ENCODE peak calls at places on chromosomes 1 and 21, in six cellular contexts. One of them, this sample, is unnamed.

GRCh38 chr1:43303477-43304286 is 2.9 kb downstream of the TIE1 start:
- DNase-seq in osteoblast: peak; percentile 57
- DNase-seq in mesenchymal stem cell: no peak
- DNase-seq in uterus: no peak
- DNase-seq in stomach: no peak
- DNase-seq in brain microvascular endothelial cell: no peak
- DNase-seq in this sample: peak; percentile 42

GRCh38 chr1:198934901-198935301 is 296.1 kb downstream of the PTPRC start:
- DNase-seq in osteoblast: no peak
- DNase-seq in mesenchymal stem cell: peak; percentile 78
- DNase-seq in uterus: no peak
- DNase-seq in stomach: no peak
- DNase-seq in brain microvascular endothelial cell: peak; percentile 43
- DNase-seq in this sample: no peak

GRCh38 chr1:214993419-214993818 is 89.1 kb upstream of the KCNK2 start:
- DNase-seq in osteoblast: no peak
- DNase-seq in mesenchymal stem cell: no peak
- DNase-seq in uterus: no peak
- DNase-seq in stomach: no peak
- DNase-seq in brain microvascular endothelial cell: no peak
- DNase-seq in this sample: no peak

GRCh38 chr1:66085600-66085999 is 292.9 kb downstream of the PDE4B start:
- DNase-seq in osteoblast: no peak
- DNase-seq in mesenchymal stem cell: no peak
- DNase-seq in uterus: no peak
- DNase-seq in stomach: no peak
- DNase-seq in brain microvascular endothelial cell: no peak
- DNase-seq in this sample: no peak

GRCh38 chr1:115726161-115726560 is 42.4 kb downstream of the CASQ2 start:
- DNase-seq in osteoblast: no peak
- DNase-seq in mesenchymal stem cell: peak; percentile 52
- DNase-seq in uterus: no peak
- DNase-seq in stomach: no peak
- DNase-seq in brain microvascular endothelial cell: no peak
- DNase-seq in this sample: no peak

GRCh38 chr1:192918259-192918658 is 109.4 kb downstream of the RGS2 start:
- DNase-seq in osteoblast: no peak
- DNase-seq in mesenchymal stem cell: no peak
- DNase-seq in uterus: no peak
- DNase-seq in stomach: no peak
- DNase-seq in brain microvascular endothelial cell: no peak
- DNase-seq in this sample: no peak

GRCh38 chr1:29517251-29518080 is 281.1 kb downstream of the PTPRU start:
- DNase-seq in osteoblast: no peak
- DNase-seq in mesenchymal stem cell: no peak
- DNase-seq in uterus: no peak
- DNase-seq in stomach: peak; percentile 17
- DNase-seq in brain microvascular endothelial cell: no peak
- DNase-seq in this sample: no peak

GRCh38 chr1:244053831-244054230 is 2.7 kb downstream of the ZBTB18 start:
- DNase-seq in osteoblast: no peak
- DNase-seq in mesenchymal stem cell: no peak
- DNase-seq in uterus: no peak
- DNase-seq in stomach: no peak
- DNase-seq in brain microvascular endothelial cell: no peak
- DNase-seq in this sample: no peak

GRCh38 chr1:29896791-29897725 is 660.7 kb downstream of the PTPRU start:
- DNase-seq in osteoblast: no peak
- DNase-seq in mesenchymal stem cell: no peak
- DNase-seq in uterus: no peak
- DNase-seq in stomach: no peak
- DNase-seq in brain microvascular endothelial cell: no peak
- DNase-seq in this sample: no peak

GRCh38 chr1:40861227-40862003 is 748 bp downstream of the CITED4 start:
- DNase-seq in osteoblast: peak; percentile 95
- DNase-seq in mesenchymal stem cell: peak; percentile 60
- DNase-seq in uterus: no peak
- DNase-seq in stomach: peak; percentile 48
- DNase-seq in brain microvascular endothelial cell: no peak
- DNase-seq in this sample: peak; percentile 78

GRCh38 chr1:156247460-156248322 is at the start of gene PAQR6:
- DNase-seq in osteoblast: peak; percentile 84
- DNase-seq in mesenchymal stem cell: no peak
- DNase-seq in uterus: no peak
- DNase-seq in stomach: peak; percentile 58
- DNase-seq in brain microvascular endothelial cell: no peak
- DNase-seq in this sample: no peak

GRCh38 chr1:111082421-111083192 is 57.3 kb downstream of the DRAM2 start:
- DNase-seq in osteoblast: peak; percentile 18
- DNase-seq in mesenchymal stem cell: no peak
- DNase-seq in uterus: no peak
- DNase-seq in stomach: no peak
- DNase-seq in brain microvascular endothelial cell: no peak
- DNase-seq in this sample: no peak

GRCh38 chr1:29672955-29673507 is 436.7 kb downstream of the PTPRU start:
- DNase-seq in osteoblast: no peak
- DNase-seq in mesenchymal stem cell: no peak
- DNase-seq in uterus: no peak
- DNase-seq in stomach: peak; percentile 9
- DNase-seq in brain microvascular endothelial cell: no peak
- DNase-seq in this sample: peak; percentile 22

GRCh38 chr1:147479864-147480564 is 61.3 kb upstream of the BCL9 start:
- DNase-seq in osteoblast: no peak
- DNase-seq in mesenchymal stem cell: no peak
- DNase-seq in uterus: no peak
- DNase-seq in stomach: no peak
- DNase-seq in brain microvascular endothelial cell: no peak
- DNase-seq in this sample: no peak

GRCh38 chr1:182205378-182206022 is 144.0 kb upstream of the ZNF648 start:
- DNase-seq in osteoblast: no peak
- DNase-seq in mesenchymal stem cell: no peak
- DNase-seq in uterus: no peak
- DNase-seq in stomach: no peak
- DNase-seq in brain microvascular endothelial cell: no peak
- DNase-seq in this sample: no peak

GRCh38 chr21:30126575-30126974 is 40.0 kb downstream of the CLDN17 start:
- DNase-seq in osteoblast: no peak
- DNase-seq in mesenchymal stem cell: no peak
- DNase-seq in uterus: no peak
- DNase-seq in stomach: no peak
- DNase-seq in brain microvascular endothelial cell: no peak
- DNase-seq in this sample: no peak

GRCh38 chr1:183467687-183468086 is 4.6 kb upstream of the SMG7 start:
- DNase-seq in osteoblast: no peak
- DNase-seq in mesenchymal stem cell: no peak
- DNase-seq in uterus: no peak
- DNase-seq in stomach: no peak
- DNase-seq in brain microvascular endothelial cell: no peak
- DNase-seq in this sample: no peak

GRCh38 chr1:147736847-147737246 is 23.6 kb downstream of the GJA5 start:
- DNase-seq in osteoblast: no peak
- DNase-seq in mesenchymal stem cell: no peak
- DNase-seq in uterus: no peak
- DNase-seq in stomach: no peak
- DNase-seq in brain microvascular endothelial cell: no peak
- DNase-seq in this sample: no peak

GRCh38 chr1:27949027-27949426 is 10.7 kb upstream of the XKR8 start:
- DNase-seq in osteoblast: no peak
- DNase-seq in mesenchymal stem cell: no peak
- DNase-seq in uterus: no peak
- DNase-seq in stomach: no peak
- DNase-seq in brain microvascular endothelial cell: no peak
- DNase-seq in this sample: no peak

GRCh38 chr1:177274687-177275211 is 104.0 kb downstream of the BRINP2 start:
- DNase-seq in osteoblast: peak; percentile 58
- DNase-seq in mesenchymal stem cell: peak; percentile 38
- DNase-seq in uterus: peak; percentile 18
- DNase-seq in stomach: peak; percentile 47
- DNase-seq in brain microvascular endothelial cell: peak; percentile 21
- DNase-seq in this sample: peak; percentile 52

DNA sequence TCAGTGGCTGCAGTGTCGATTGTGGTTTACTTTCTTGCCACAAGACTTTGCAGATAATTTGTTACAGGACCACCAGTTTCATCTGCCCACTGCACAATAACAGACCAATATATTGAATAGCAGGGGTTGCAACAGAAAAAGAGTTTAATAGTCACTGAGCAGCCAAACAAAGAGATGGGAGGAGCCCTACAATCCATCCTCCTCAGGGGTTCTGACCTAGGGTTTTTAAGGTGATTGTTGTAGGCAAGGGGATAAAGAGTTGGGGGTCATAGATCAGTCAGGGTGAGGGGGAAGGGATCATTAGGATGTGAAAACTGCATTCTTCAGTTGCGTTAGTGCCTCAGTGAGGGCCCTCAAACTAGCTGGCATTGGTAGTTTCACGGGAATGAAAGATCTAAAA is 110.7 kb upstream of the OLFM3 start:
- DNase-seq in osteoblast: no peak
- DNase-seq in mesenchymal stem cell: no peak
- DNase-seq in uterus: no peak
- DNase-seq in stomach: no peak
- DNase-seq in brain microvascular endothelial cell: no peak
- DNase-seq in this sample: no peak
- H3K4me3 ChIP-seq in osteoblast: no peak overlapping the region
- H3K4me3 ChIP-seq in mesenchymal stem cell: no peak overlapping the region
- H3K4me3 ChIP-seq in uterus: no peak overlapping the region
- H3K4me3 ChIP-seq in stomach: no peak overlapping the region
- H3K4me3 ChIP-seq in brain microvascular endothelial cell: no peak overlapping the region
- H3K4me3 ChIP-seq in this sample: no peak overlapping the region

GRCh38 chr1:31033573-31033972 is 31.9 kb downstream of the PUM1 start:
- DNase-seq in osteoblast: no peak
- DNase-seq in mesenchymal stem cell: no peak
- DNase-seq in uterus: no peak
- DNase-seq in stomach: no peak
- DNase-seq in brain microvascular endothelial cell: no peak
- DNase-seq in this sample: no peak
- H3K27ac ChIP-seq in osteoblast: no peak overlapping the region
- H3K27ac ChIP-seq in mesenchymal stem cell: no peak overlapping the region
- H3K27ac ChIP-seq in uterus: no peak overlapping the region
- H3K27ac ChIP-seq in stomach: no peak overlapping the region
- H3K27ac ChIP-seq in brain microvascular endothelial cell: no peak overlapping the region
- H3K27ac ChIP-seq in this sample: no peak overlapping the region

GRCh38 chr1:62126595-62127290 is 67.9 kb upstream of the L1TD1 start:
- DNase-seq in osteoblast: no peak
- DNase-seq in mesenchymal stem cell: no peak
- DNase-seq in uterus: no peak
- DNase-seq in stomach: no peak
- DNase-seq in brain microvascular endothelial cell: no peak
- DNase-seq in this sample: no peak
- H3K36me3 ChIP-seq in osteoblast: no peaks in the 10 kb centered on the region
- H3K36me3 ChIP-seq in mesenchymal stem cell: no peaks in the 10 kb centered on the region
- H3K36me3 ChIP-seq in uterus: no peaks in the 10 kb centered on the region
- H3K36me3 ChIP-seq in stomach: peaks cover 25% of the 10 kb centered on the region
- H3K36me3 ChIP-seq in brain microvascular endothelial cell: no peaks in the 10 kb centered on the region
- H3K36me3 ChIP-seq in this sample: peaks cover 4% of the 10 kb centered on the region

GRCh38 chr1:69569983-69570755 is 2.4 kb downstream of the LRRC7 start:
- DNase-seq in osteoblast: peak; percentile 62
- DNase-seq in mesenchymal stem cell: peak; percentile 5
- DNase-seq in uterus: no peak
- DNase-seq in stomach: no peak
- DNase-seq in brain microvascular endothelial cell: peak; percentile 43
- DNase-seq in this sample: no peak
- H3K4me3 ChIP-seq in osteoblast: no peak overlapping the region
- H3K4me3 ChIP-seq in mesenchymal stem cell: peak overlapping the region; percentile 54
- H3K4me3 ChIP-seq in uterus: no peak overlapping the region
- H3K4me3 ChIP-seq in stomach: peak overlapping the region; percentile 54
- H3K4me3 ChIP-seq in brain microvascular endothelial cell: peak overlapping the region; percentile 36
- H3K4me3 ChIP-seq in this sample: no peak overlapping the region

GRCh38 chr1:201639391-201639790 is 100.5 kb downstream of the NAV1 start:
- DNase-seq in osteoblast: no peak
- DNase-seq in mesenchymal stem cell: no peak
- DNase-seq in uterus: no peak
- DNase-seq in stomach: no peak
- DNase-seq in brain microvascular endothelial cell: no peak
- DNase-seq in this sample: no peak

GRCh38 chr1:201641524-201642253 is 102.8 kb downstream of the NAV1 start:
- DNase-seq in osteoblast: peak; percentile 68
- DNase-seq in mesenchymal stem cell: no peak
- DNase-seq in uterus: no peak
- DNase-seq in stomach: no peak
- DNase-seq in brain microvascular endothelial cell: no peak
- DNase-seq in this sample: no peak

GRCh38 chr1:201637282-201638076 is 98.6 kb downstream of the NAV1 start:
- DNase-seq in osteoblast: peak; percentile 64
- DNase-seq in mesenchymal stem cell: peak; percentile 89
- DNase-seq in uterus: peak; percentile 37
- DNase-seq in stomach: no peak
- DNase-seq in brain microvascular endothelial cell: no peak
- DNase-seq in this sample: no peak

GRCh38 chr1:201640624-201641023 is 101.7 kb downstream of the NAV1 start:
- DNase-seq in osteoblast: no peak
- DNase-seq in mesenchymal stem cell: peak; percentile 93
- DNase-seq in uterus: peak; percentile 71
- DNase-seq in stomach: no peak
- DNase-seq in brain microvascular endothelial cell: no peak
- DNase-seq in this sample: no peak

GRCh38 chr1:201639826-201640225 is 100.9 kb downstream of the NAV1 start:
- DNase-seq in osteoblast: no peak
- DNase-seq in mesenchymal stem cell: peak; percentile 32
- DNase-seq in uterus: no peak
- DNase-seq in stomach: no peak
- DNase-seq in brain microvascular endothelial cell: no peak
- DNase-seq in this sample: no peak
- H3K27ac ChIP-seq in osteoblast: no peak overlapping the region
- H3K27ac ChIP-seq in mesenchymal stem cell: no peak overlapping the region
- H3K27ac ChIP-seq in uterus: peak overlapping the region; percentile 61
- H3K27ac ChIP-seq in stomach: peak overlapping the region; percentile 15
- H3K27ac ChIP-seq in brain microvascular endothelial cell: peak overlapping the region; percentile 13
- H3K27ac ChIP-seq in this sample: peak overlapping the region; percentile 24

GRCh38 chr21:43934716-43935705 is 70.0 kb downstream of the AGPAT3 start:
- DNase-seq in osteoblast: no peak
- DNase-seq in mesenchymal stem cell: no peak
- DNase-seq in uterus: no peak
- DNase-seq in stomach: no peak
- DNase-seq in brain microvascular endothelial cell: no peak
- DNase-seq in this sample: no peak

GRCh38 chr21:43934116-43934515 is 69.1 kb downstream of the AGPAT3 start:
- DNase-seq in osteoblast: no peak
- DNase-seq in mesenchymal stem cell: no peak
- DNase-seq in uterus: no peak
- DNase-seq in stomach: no peak
- DNase-seq in brain microvascular endothelial cell: no peak
- DNase-seq in this sample: no peak

GRCh38 chr21:43937051-43937832 is 72.2 kb downstream of the AGPAT3 start:
- DNase-seq in osteoblast: peak; percentile 14
- DNase-seq in mesenchymal stem cell: no peak
- DNase-seq in uterus: no peak
- DNase-seq in stomach: no peak
- DNase-seq in brain microvascular endothelial cell: no peak
- DNase-seq in this sample: no peak

GRCh38 chr21:43936186-43936967 is 71.4 kb downstream of the AGPAT3 start:
- DNase-seq in osteoblast: no peak
- DNase-seq in mesenchymal stem cell: no peak
- DNase-seq in uterus: no peak
- DNase-seq in stomach: no peak
- DNase-seq in brain microvascular endothelial cell: no peak
- DNase-seq in this sample: no peak

DNA sequence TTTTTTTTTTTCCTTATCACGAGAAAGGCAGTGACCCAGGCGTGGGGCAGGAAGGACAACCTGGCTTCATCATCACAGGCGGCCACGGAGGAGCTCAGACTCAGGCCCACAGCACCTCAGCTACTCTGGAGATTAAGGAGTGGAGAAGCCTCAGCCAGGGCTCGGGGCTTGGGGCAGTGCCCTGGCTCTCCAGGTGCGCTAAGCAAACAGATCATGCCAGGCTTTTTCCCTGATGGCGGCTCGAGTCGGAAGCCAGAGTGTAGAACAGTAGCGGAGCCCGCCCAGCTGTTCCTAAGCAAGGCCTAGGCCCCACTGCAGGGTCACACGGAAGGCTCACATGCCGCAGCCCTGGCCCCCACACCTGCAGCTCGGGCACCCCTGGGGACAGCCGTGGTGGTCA is 70.7 kb downstream of the AGPAT3 start:
- DNase-seq in osteoblast: no peak
- DNase-seq in mesenchymal stem cell: no peak
- DNase-seq in uterus: no peak
- DNase-seq in stomach: peak; percentile 65
- DNase-seq in brain microvascular endothelial cell: no peak
- DNase-seq in this sample: no peak
- H3K36me3 ChIP-seq in osteoblast: no peaks in the 10 kb centered on the region
- H3K36me3 ChIP-seq in mesenchymal stem cell: peaks cover 54% of the 10 kb centered on the region
- H3K36me3 ChIP-seq in uterus: no peaks in the 10 kb centered on the region
- H3K36me3 ChIP-seq in stomach: peaks cover 8% of the 10 kb centered on the region
- H3K36me3 ChIP-seq in brain microvascular endothelial cell: no peaks in the 10 kb centered on the region
- H3K36me3 ChIP-seq in this sample: no peaks in the 10 kb centered on the region

This sample was measured in upper lobe of right lung.